ENCODE peak calls at places on chromosomes 13 and 19, in four cellular contexts. R is ovary, D is IMR-90, S is tibial nerve. N is an unnamed sample. For H3K9me3, the result is how much of the 10 kb centered on the place peaks cover.

GRCh38 chr13:99000137-99000536 is 22.3 kb upstream of the DOCK9 start:
- DNase-seq in D (no peak), R (no peak), S (no peak), N (no peak)

GRCh38 chr13:65932587-65933239 is 1297.4 kb downstream of the PCDH9 start:
- DNase-seq in D (peak), R (no peak), S (no peak), N (no peak)

GRCh38 chr13:20360041-20360491 is 127.9 kb upstream of the GJB6 start:
- DNase-seq in S (no peak), D (peak), R (no peak), N (no peak)

GRCh38 chr13:50352720-50353491 is 337.7 kb downstream of the KCNRG start:
- DNase-seq in S (no peak), D (no peak), R (no peak), N (no peak)

GRCh38 chr19:46976845-46977320 is 42.8 kb upstream of the NPAS1 start:
- DNase-seq in S (no peak), D (peak), R (no peak), N (no peak)

GRCh38 chr19:7687177-7687576 is 6.5 kb downstream of the TRAPPC5 start:
- DNase-seq in R (no peak), S (no peak), D (no peak), N (no peak)

GRCh38 chr19:48513289-48514122 is 1.9 kb upstream of the LMTK3 start:
- DNase-seq in S (no peak), R (peak), D (peak), N (peak)

GRCh38 chr13:29937836-29938235 is 87.4 kb upstream of the UBL3 start:
- DNase-seq in S (no peak), D (no peak), R (no peak), N (no peak)

GRCh38 chr19:41578886-41579285 is 2.9 kb downstream of the CEACAM21 start:
- DNase-seq in R (no peak), S (no peak), D (no peak), N (no peak)

GRCh38 chr19:3398114-3398899 is 31.9 kb downstream of the NFIC start:
- DNase-seq in S (peak), R (peak), D (peak), N (peak)

GRCh38 chr13:40083841-40084240 is 428.4 kb downstream of the COG6 start:
- DNase-seq in D (no peak), S (no peak), R (no peak), N (no peak)

GRCh38 chr19:7894612-7895309 is 6.5 kb downstream of the LRRC8E start:
- DNase-seq in D (no peak), R (no peak), S (no peak), N (peak)

GRCh38 chr13:110431851-110432294 is 124.8 kb downstream of the COL4A2 start:
- DNase-seq in R (no peak), D (no peak), S (no peak), N (no peak)

DNA sequence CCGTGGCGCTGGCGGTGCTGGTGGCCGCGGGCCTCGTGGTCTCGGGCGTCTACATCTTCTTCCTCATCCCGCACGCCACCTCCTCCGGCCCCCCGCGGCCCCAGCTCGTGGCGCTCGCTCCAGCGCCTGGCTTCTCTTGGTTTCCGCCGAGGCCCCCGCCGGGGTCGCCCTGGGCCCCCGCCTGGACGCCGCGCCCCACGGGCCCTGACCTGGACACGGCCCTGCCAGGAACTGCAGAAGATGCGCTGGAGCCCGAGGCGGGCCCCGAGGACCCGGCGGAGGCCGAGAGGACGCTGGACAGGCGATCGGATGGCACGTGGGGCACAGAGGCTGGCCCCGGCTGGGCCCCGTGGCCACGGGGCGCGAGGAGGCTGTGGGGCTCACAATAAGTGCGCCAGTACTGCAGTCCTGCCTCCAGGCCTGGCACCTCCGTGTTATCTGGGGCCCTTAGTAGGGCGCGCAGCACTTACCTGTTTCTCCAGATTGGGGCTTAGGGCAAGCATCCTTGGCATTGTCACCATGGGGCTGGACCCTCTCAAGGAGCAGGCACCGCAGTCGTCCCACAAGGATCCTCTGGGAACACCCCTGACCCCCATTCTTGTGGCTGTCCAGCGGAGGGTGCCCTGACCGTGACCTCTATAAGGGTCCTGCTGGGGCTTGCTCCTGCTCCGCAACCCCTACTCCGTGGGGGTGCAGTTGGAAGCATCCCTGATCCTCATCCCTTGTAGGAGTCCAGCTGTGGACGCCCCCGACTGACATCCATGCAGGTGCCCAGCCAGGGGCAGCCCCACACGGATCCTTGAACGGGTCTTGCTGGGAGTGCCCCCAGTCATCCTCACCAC is 1.5 kb downstream of the RNF225 start:
- DNase-seq in D (no peak), R (no peak), S (no peak), N (no peak)
- H3K4me3 ChIP-seq in D (no peak), R (no peak), S (no peak), N (peak)

GRCh38 chr19:38004505-38005223 is 97.7 kb downstream of the SIPA1L3 start:
- DNase-seq in S (peak), R (peak), D (peak), N (peak)
- TF ChIP-seq POLR2A in S (peak), R (peak), D (peak), N (peak)

DNA sequence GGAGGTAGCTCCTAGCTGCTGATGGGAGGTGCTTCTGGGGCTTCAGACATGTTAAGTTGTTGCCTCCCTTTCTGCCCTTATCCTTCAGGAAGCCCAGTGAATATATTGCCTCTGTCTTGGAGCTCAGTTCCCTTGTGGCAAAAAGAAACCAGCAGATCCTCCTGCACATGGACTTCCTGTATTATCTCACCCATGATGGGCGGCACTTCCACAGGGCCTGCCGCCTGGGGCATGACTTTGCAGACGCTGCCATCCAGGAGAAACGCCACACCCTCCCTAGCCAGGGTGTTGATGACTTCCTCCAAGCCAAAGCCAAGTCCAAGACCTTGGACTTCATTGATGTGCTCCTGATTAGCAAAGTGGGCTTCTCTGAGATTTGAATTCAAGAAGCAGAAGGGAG is 6.0 kb upstream of the CYP4F12 start:
- DNase-seq in D (no peak), S (no peak), R (no peak), N (no peak)
- H3K9me3 ChIP-seq in D (under half), S (under half), R (under half), N (under half)

GRCh38 chr19:37251308-37252229 is 33.6 kb downstream of the ZNF383 start:
- DNase-seq in D (peak), S (no peak), R (peak), N (peak)
- H3K4me3 ChIP-seq in D (peak), S (peak), R (peak), N (peak)

DNA sequence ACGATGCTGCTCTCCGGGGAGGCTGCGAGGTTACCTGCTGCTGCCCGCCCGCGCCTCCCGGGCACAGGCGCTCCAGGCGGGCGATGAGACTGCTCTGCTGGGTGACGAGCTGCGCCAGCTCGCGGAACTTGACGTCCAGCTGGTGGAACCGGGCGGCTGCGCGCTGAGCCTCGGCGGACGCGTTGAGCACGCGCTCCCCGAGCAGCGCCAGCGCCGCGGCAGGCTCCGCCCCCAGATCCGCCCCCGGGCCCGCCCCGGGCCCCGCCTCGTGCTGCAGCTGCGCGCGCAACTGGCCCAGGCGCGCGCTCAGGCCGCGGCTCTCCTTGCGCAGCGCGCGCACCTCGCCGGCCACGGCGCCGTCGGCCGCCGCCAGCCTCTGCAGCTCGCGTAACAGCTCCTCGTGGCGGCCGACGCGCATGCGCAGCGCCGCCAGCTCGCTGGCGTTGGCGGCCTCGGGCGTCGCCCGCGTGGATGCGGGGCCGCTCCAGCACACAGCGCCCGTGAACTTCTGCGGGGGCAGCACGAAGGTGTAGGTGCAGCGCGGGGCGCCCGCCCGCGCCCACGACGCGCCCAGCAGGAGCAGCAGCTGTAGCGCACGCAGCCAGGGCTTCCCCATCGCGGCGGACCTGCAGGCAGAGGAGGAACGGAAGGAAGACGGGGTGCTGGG is 6.4 kb downstream of the ANGPTL6 start:
- DNase-seq in S (peak), R (peak), D (peak), N (peak)
- TF ChIP-seq POLR2A in S (no peak), R (no peak), D (no peak), N (peak)

DNA sequence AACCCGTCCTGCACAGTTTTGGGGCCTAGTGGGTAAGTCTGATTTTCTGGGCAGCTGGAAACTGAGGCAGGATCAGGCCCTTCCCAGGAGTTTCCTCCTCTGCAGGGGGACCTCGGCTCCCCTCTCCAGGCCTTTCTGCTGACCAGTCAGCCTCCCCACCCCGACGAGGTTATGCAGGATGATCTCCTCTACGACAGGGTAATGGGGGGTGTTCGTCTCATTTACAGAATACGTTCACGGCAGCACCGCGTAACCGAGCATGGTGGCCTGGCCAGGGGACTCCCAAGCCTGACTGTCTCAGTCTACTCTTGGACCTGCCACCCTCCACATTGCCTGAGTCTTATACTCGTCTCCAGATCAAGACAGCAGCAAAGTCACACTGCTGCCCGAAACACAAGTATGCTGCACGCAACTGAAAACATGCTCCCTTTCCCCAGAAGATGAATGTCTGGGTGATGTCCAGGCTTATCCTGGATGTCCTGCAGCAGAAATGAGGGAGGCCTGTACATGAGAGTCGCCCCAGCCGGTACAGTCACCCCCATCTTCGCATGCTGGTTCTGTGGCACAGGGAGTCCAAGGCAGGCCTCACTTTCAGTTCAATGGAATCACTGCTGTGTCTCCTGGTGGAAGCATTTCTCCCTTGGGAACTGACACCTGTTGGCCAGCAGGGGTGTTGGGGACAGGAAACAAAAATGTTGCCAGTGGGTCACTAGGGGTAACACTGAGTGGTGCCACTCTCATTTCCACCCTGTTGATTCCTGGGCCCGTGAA is 120.8 kb downstream of the SOX1 start:
- DNase-seq in D (no peak), R (no peak), S (no peak), N (no peak)
- H3K9me3 ChIP-seq in D (half or more), R (under half), S (under half), N (under half)

DNA sequence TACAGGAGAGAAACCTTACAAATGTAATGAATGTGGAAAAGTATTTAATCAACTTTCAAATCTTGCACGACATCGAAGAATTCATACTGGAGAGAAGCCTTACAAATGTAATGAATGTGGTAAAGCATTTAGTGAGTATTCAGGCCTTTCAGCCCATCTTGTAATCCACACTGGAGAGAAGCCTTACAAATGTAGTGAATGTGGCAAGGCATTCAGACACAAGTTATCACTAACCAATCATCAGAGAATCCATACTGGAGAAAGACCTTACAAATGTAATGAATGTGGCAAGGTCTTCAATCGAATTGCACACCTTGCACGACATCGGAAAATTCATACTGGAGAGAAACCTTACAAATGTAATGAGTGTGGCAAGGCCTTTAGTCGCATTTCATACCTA is 13.6 kb upstream of the ZNF610 start:
- DNase-seq in S (no peak), D (no peak), R (no peak), N (no peak)
- H3K4me3 ChIP-seq in S (no peak), D (no peak), R (no peak), N (no peak)

GRCh38 chr19:40088299-40089047 is 2.3 kb downstream of the ZNF780A start:
- DNase-seq in R (no peak), D (no peak), S (no peak), N (no peak)

GRCh38 chr19:40089462-40089861 is 1.3 kb downstream of the ZNF780A start:
- DNase-seq in D (peak), S (no peak), R (no peak), N (no peak)

GRCh38 chr19:40091205-40092129 is 724 bp upstream of the ZNF780A start:
- DNase-seq in R (no peak), S (no peak), D (no peak), N (no peak)

GRCh38 chr19:40084948-40085347 is 5.8 kb downstream of the ZNF780A start:
- DNase-seq in D (no peak), R (no peak), S (no peak), N (no peak)

DNA sequence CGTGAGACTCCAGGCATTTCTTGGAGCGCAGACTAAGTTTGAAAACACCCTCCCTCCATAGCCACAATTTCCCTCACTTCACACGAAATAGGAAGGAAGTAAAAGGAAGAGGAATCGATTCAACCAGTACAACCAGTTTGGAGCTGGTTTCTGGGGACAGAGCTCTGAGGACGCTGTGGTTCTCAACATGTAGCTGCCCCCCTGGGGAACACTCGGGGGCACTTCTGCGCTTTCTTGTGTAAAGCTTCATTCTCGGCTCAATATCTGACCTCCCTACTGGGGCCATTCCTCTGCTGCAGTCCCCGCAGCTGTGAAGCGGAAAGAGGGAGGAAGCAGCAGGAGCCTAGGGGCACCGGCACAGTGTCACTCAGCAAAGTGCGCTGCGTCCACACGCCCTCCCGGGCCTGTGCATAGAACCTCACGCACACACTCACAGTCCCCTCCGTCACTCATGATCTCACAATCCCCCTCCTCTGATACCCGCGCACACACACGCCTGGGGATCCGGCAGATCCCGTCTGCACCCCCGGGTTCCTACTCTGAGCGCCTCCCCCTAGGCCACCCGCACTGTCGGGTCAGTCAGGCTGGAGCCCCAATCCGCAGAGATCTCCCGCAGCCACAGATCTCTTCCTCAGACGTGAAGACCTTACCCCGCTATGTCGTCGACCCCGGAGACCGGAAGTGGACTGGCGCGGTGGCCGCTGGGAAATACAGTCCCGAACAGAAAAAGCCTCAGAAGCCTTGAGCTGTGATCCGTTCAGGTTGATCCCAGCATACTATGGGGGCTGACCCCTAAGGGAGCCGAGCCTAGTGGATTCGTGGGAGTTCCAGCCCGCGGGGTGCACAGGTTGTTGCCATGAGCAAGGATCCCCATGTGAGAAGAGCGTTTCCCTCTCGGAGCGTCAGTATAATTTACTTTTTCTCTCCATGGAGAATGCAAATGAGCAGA is at the start of gene ZNF780A:
- DNase-seq in S (peak), D (peak), R (peak), N (peak)
- TF ChIP-seq POLR2A in S (peak), D (peak), R (no peak), N (no peak)

GRCh38 chr19:27844261-27844660 is 1368.7 kb downstream of the UQCRFS1 start:
- DNase-seq in R (no peak), D (no peak), S (no peak), N (no peak)
- H3K9me3 ChIP-seq in R (under half), D (under half), S (half or more), N (under half)

GRCh38 chr13:96998071-96998470 is 3.8 kb upstream of the OXGR1 start:
- DNase-seq in D (no peak), S (no peak), R (no peak), N (no peak)
- H3K4me3 ChIP-seq in D (no peak), S (no peak), R (no peak), N (no peak)

N was measured in prostate gland.